ENCODE peak calls at places on chromosomes 4 and X, in five cellular contexts. E, P, A, O and U are unnamed samples.

GRCh38 chr4:170259631-170260153 is 169.9 kb upstream of the AADAT start:
- DNase-seq in E (peak; percentile 95), P (peak; percentile 87), A (peak; percentile 51), O (peak; percentile 64), U (peak; percentile 94)

GRCh38 chrX:41442824-41443560 is 4.2 kb upstream of the NYX start:
- DNase-seq in E (no peak), P (no peak), A (no peak), O (no peak), U (no peak)

GRCh38 chr4:88027611-88028608 is 20.5 kb downstream of the PKD2 start:
- DNase-seq in E (peak; percentile 3), P (no peak), A (no peak), O (peak; percentile 95), U (no peak)

GRCh38 chr4:21593268-21594002 is 355.1 kb downstream of the KCNIP4 start:
- DNase-seq in E (no peak), P (no peak), A (no peak), O (peak; percentile 5), U (no peak)

GRCh38 chr4:134320048-134320447 is 118.5 kb upstream of the PABPC4L start:
- DNase-seq in E (peak; percentile 12), P (no peak), A (no peak), O (peak; percentile 38), U (no peak)

GRCh38 chrX:37348237-37349130 is 680 bp upstream of the PRRG1 start:
- DNase-seq in E (no peak), P (no peak), A (no peak), O (peak; percentile 41), U (no peak)

GRCh38 chr4:152229782-152230289 is 306.1 kb downstream of the FBXW7 start:
- DNase-seq in E (peak; percentile 28), P (no peak), A (no peak), O (no peak), U (no peak)

GRCh38 chr4:31088600-31089230 is 368.5 kb downstream of the PCDH7 start:
- DNase-seq in E (no peak), P (no peak), A (no peak), O (peak; percentile 90), U (no peak)

GRCh38 chr4:170272959-170273358 is 183.2 kb upstream of the AADAT start:
- DNase-seq in E (no peak), P (no peak), A (no peak), O (no peak), U (no peak)

GRCh38 chr4:138308421-138308820 is 66.3 kb upstream of the SLC7A11 start:
- DNase-seq in E (no peak), P (no peak), A (no peak), O (peak; percentile 89), U (no peak)

GRCh38 chrX:42978655-42979379 is 200.9 kb upstream of the PPP1R2C start:
- DNase-seq in E (no peak), P (no peak), A (no peak), O (peak; percentile 33), U (no peak)

GRCh38 chr4:3082915-3083515 is 8.5 kb downstream of the HTT start:
- DNase-seq in E (no peak), P (no peak), A (no peak), O (no peak), U (no peak)

GRCh38 chr4:168636506-168637176 is 139.8 kb downstream of the PALLD start:
- DNase-seq in E (peak; percentile 63), P (no peak), A (no peak), O (peak; percentile 91), U (no peak)

GRCh38 chrX:119236599-119237525 is 777 bp downstream of the PGRMC1 start:
- DNase-seq in E (no peak), P (peak; percentile 39), A (no peak), O (peak; percentile 82), U (no peak)

GRCh38 chrX:105210258-105210657 is 10.2 kb downstream of the TEX13A start:
- DNase-seq in E (no peak), P (no peak), A (no peak), O (no peak), U (no peak)

GRCh38 chrX:105211051-105211575 is 9.4 kb downstream of the TEX13A start:
- DNase-seq in E (no peak), P (no peak), A (no peak), O (no peak), U (no peak)

DNA sequence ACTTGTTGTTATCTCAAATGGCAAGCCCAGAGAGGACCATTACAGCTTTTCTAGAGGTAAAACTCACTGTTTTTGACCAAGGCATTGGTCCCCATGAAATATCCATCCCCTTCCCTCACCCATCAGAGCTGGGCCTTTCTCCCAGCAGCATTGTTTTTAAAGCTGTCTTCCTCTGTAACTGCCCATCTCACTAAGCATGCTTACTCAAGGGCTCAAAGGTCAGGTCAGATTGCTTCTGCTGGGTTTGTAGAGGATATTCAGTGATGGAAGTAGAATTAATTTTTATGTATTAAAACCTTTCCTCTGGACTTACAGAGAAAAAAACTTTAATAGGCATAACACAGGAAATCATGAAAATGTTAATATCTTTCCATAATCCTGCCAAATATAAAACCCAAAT is 11.1 kb downstream of the TEX13A start:
- DNase-seq in E (no peak), P (no peak), A (no peak), O (no peak), U (no peak)
- H3K27me3 ChIP-seq in E (no peaks in the 10 kb centered on the region), P (no peaks in the 10 kb centered on the region), A (no peaks in the 10 kb centered on the region), O (no peaks in the 10 kb centered on the region), U (no peaks in the 10 kb centered on the region)

GRCh38 chrX:44344194-44344593 is 722 bp upstream of the EFHC2 start:
- DNase-seq in E (no peak), P (peak; percentile 12), A (peak; percentile 41), O (no peak), U (no peak)
- H3K4me3 ChIP-seq in E (no peak overlapping the region), P (no peak overlapping the region), A (peak overlapping the region; percentile 36), O (no peak overlapping the region), U (no peak overlapping the region)

GRCh38 chr4:108889696-108890475 is 127.0 kb upstream of the ETNPPL start:
- DNase-seq in E (peak; percentile 29), P (no peak), A (no peak), O (peak; percentile 69), U (no peak)
- H3K27ac ChIP-seq in E (peak overlapping the region; percentile 23), P (no peak overlapping the region), A (no peak overlapping the region), O (no peak overlapping the region), U (no peak overlapping the region)

DNA sequence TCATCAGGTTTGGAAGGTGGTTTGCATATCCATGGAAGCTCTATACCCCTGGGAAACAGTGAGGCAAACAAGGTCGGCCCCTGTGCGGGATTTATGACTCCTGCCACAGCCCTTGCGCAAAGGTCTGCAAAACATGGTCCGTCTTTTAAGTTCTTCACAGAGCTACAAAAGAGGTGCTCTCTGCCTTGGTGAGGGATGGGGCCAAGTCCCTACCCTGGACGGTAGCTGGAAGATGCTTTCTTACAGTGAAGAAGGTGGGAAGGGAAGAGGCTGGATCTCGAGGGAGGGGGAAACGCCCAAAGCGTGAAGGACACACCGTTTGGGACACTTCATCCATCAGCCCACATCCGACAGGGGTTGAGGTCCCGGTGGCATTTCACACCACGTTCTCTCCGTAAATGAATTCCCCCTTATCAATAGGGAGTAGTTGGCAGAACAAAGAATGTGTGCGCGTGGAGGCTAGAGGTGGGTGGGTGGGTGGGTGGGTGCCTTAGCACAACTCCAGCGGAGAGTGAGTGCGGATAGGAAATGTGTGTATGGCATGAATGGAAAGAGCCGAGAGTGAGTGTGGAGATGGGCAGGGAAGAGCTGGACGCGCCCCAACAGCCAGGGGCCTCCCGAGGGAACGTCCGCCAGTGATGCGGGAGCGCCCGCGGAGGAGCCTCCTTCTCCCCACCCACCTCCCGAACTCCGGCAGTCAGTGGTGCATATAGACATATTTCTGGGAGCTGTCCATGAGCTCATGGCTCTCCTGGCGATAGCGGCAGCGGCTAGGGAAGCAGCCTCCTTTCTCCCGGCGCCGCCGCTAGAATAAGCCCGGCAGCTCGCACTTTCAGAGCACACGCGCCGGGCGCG is 68.3 kb downstream of the LARP7 start:
- DNase-seq in E (peak; percentile 44), P (peak; percentile 25), A (peak; percentile 36), O (peak; percentile 71), U (no peak)
- H3K27me3 ChIP-seq in E (peaks cover 26% of the 10 kb centered on the region), P (peaks cover 3% of the 10 kb centered on the region), A (peaks cover 92% of the 10 kb centered on the region), O (peaks cover 18% of the 10 kb centered on the region), U (no peaks in the 10 kb centered on the region)

GRCh38 chr4:54230479-54231418 is 1.7 kb downstream of the PDGFRA start:
- DNase-seq in E (no peak), P (no peak), A (no peak), O (peak; percentile 70), U (no peak)
- H3K4me3 ChIP-seq in E (no peak overlapping the region), P (no peak overlapping the region), A (peak overlapping the region; percentile 48), O (peak overlapping the region; percentile 97), U (no peak overlapping the region)